ENCODE peak calls at places on chromosomes 5 and 9, in eight cellular contexts. N, Y, Z, I, Q, S, K and J are unnamed samples.

GRCh38 chr5:135705230-135705631 is 126.4 kb upstream of the CXCL14 start:
- DNase-seq in Z (no peak), Q (no peak), K (no peak), I (no peak), S (no peak), N (no peak), Y (no peak), J (peak)

GRCh38 chr5:77012601-77013000 is 17.6 kb upstream of the AGGF1 start:
- DNase-seq in Z (no peak), I (no peak), K (no peak), Y (no peak), Q (no peak), N (no peak), S (no peak), J (no peak)

GRCh38 chr5:153982206-153982605 is 56.5 kb downstream of the FAM114A2 start:
- DNase-seq in Y (no peak), K (no peak), S (no peak), N (no peak), Z (no peak), Q (no peak), I (no peak), J (no peak)

GRCh38 chr5:5340206-5340729 is 82.2 kb upstream of the ICE1 start:
- DNase-seq in S (peak), Q (no peak), I (peak), N (no peak), Z (peak), Y (peak), K (peak), J (peak)

GRCh38 chr5:57802131-57802530 is 319.5 kb upstream of the ACTBL2 start:
- DNase-seq in K (no peak), Q (no peak), I (no peak), Z (no peak), N (no peak), Y (no peak), S (no peak), J (no peak)

GRCh38 chr9:76987594-76988200 is 31.8 kb upstream of the FOXB2 start:
- DNase-seq in Y (no peak), Z (peak), I (no peak), N (peak), Q (no peak), K (no peak), S (peak), J (no peak)

GRCh38 chr9:98321269-98321668 is 65.8 kb upstream of the TBC1D2 start:
- DNase-seq in I (no peak), Z (no peak), Y (no peak), N (no peak), Q (no peak), S (no peak), K (no peak), J (no peak)

GRCh38 chr5:135216813-135217154 is 182.2 kb downstream of the MACROH2A1 start:
- DNase-seq in S (no peak), I (no peak), K (no peak), Q (no peak), Y (no peak), Z (no peak), N (no peak), J (no peak)

GRCh38 chr5:91283899-91284298 is 99.2 kb downstream of the ARRDC3 start:
- DNase-seq in N (no peak), I (no peak), Y (peak), Q (no peak), K (no peak), S (no peak), Z (no peak), J (no peak)

GRCh38 chr9:125254231-125254630 is 7.4 kb upstream of the GAPVD1 start:
- DNase-seq in Q (no peak), Z (no peak), K (no peak), S (no peak), I (no peak), Y (no peak), N (no peak), J (no peak)

GRCh38 chr5:181168595-181169118 is 21.3 kb downstream of the OR2V2 start:
- DNase-seq in S (no peak), Z (no peak), Q (no peak), I (no peak), N (no peak), K (no peak), Y (no peak), J (no peak)

GRCh38 chr5:168468836-168469235 is 17.4 kb upstream of the RARS1 start:
- DNase-seq in Y (no peak), Z (no peak), S (no peak), N (no peak), K (no peak), Q (no peak), I (no peak), J (no peak)

GRCh38 chr5:71699233-71699632 is 19.8 kb upstream of the CARTPT start:
- DNase-seq in Z (no peak), Q (no peak), K (no peak), S (no peak), N (no peak), Y (no peak), I (no peak), J (no peak)

GRCh38 chr5:74143724-74144330 is 496.7 kb downstream of the ENC1 start:
- DNase-seq in Z (no peak), N (no peak), Q (no peak), K (no peak), S (peak), I (no peak), Y (no peak), J (no peak)
- TF ChIP-seq EP300 in Z (no peak), N (no peak), Q (no peak), K (no peak), S (no peak), I (no peak), Y (no peak), J (no peak)

GRCh38 chr5:78953092-78953800 is 31.9 kb downstream of the ARSB start:
- DNase-seq in I (no peak), N (no peak), S (no peak), Y (no peak), Q (no peak), Z (no peak), K (no peak), J (no peak)
- TF ChIP-seq EP300 in I (no peak), N (no peak), S (no peak), Y (no peak), Q (no peak), Z (no peak), K (no peak), J (no peak)

GRCh38 chr5:128632264-128632663 is 94.2 kb upstream of the FBN2 start:
- DNase-seq in K (no peak), I (no peak), Q (no peak), S (no peak), N (no peak), Z (no peak), Y (no peak), J (no peak)
- TF ChIP-seq EP300 in K (no peak), I (no peak), Q (no peak), S (no peak), N (no peak), Z (no peak), Y (no peak), J (no peak)

GRCh38 chr5:68374770-68375518 is 159.4 kb downstream of the PIK3R1 start:
- DNase-seq in S (no peak), I (no peak), N (no peak), Z (no peak), Y (no peak), K (no peak), Q (no peak), J (no peak)

GRCh38 chr5:68375540-68375939 is 160.0 kb downstream of the PIK3R1 start:
- DNase-seq in Q (no peak), S (no peak), Z (no peak), N (no peak), Y (no peak), K (no peak), I (no peak), J (no peak)

GRCh38 chr5:68377733-68378132 is 162.2 kb downstream of the PIK3R1 start:
- DNase-seq in S (no peak), Y (no peak), Q (no peak), K (no peak), N (no peak), Z (no peak), I (no peak), J (no peak)

GRCh38 chr5:68378204-68378830 is 162.8 kb downstream of the PIK3R1 start:
- DNase-seq in K (no peak), N (no peak), Z (no peak), I (no peak), S (no peak), Q (no peak), Y (no peak), J (no peak)

GRCh38 chr5:68376931-68377330 is 161.4 kb downstream of the PIK3R1 start:
- DNase-seq in N (no peak), I (no peak), Q (no peak), Y (no peak), S (no peak), K (no peak), Z (no peak), J (no peak)
- TF ChIP-seq EP300 in N (no peak), I (no peak), Q (no peak), Y (no peak), S (no peak), K (no peak), Z (no peak), J (no peak)

GRCh38 chr9:132539071-132539470 is 43.3 kb upstream of the BARHL1 start:
- DNase-seq in K (no peak), S (no peak), Q (no peak), Z (no peak), I (no peak), Y (no peak), N (no peak), J (no peak)
- TF ChIP-seq EP300 in K (no peak), S (no peak), Q (no peak), Z (no peak), I (no peak), Y (no peak), N (no peak), J (no peak)

GRCh38 chr5:56523779-56524178 is 290.6 kb upstream of the ANKRD55 start:
- DNase-seq in I (no peak), S (no peak), Y (no peak), Z (no peak), N (no peak), K (no peak), Q (no peak), J (no peak)
- TF ChIP-seq EP300 in I (no peak), S (no peak), Y (no peak), Z (no peak), N (no peak), K (no peak), Q (no peak), J (no peak)

GRCh38 chr9:68651280-68651893 is 53.7 kb upstream of the PIP5K1B start:
- DNase-seq in I (no peak), Q (no peak), Z (no peak), K (no peak), Y (no peak), N (no peak), S (peak), J (no peak)
- TF ChIP-seq EP300 in I (no peak), Q (no peak), Z (no peak), K (no peak), Y (no peak), N (no peak), S (no peak), J (no peak)